ENCODE peak calls at places on chromosomes 3 and 15, in six cellular contexts. D, N, U, I, O and X are unnamed samples.

GRCh38 chr3:12984023-12984823 is 89.0 kb downstream of the IQSEC1 start:
- DNase-seq in D (peak), U (peak), O (peak), N (peak), I (no peak), X (peak)

GRCh38 chr15:89139613-89140499 is 51.6 kb downstream of the ABHD2 start:
- DNase-seq in U (no peak), I (no peak), O (no peak), N (no peak), D (no peak), X (no peak)

GRCh38 chr15:78148392-78149067 is 632 bp upstream of the IDH3A start:
- DNase-seq in U (no peak), O (no peak), I (no peak), D (no peak), N (no peak), X (no peak)

GRCh38 chr3:133583396-133583795 is 9.9 kb downstream of the CDV3 start:
- DNase-seq in O (no peak), N (no peak), I (no peak), U (no peak), D (no peak), X (no peak)

GRCh38 chr3:9098716-9099675 is 135.7 kb upstream of the RAD18 start:
- DNase-seq in N (no peak), O (no peak), I (no peak), U (no peak), D (peak), X (no peak)

GRCh38 chr15:100332231-100332630 is 9.5 kb downstream of the ADAMTS17 start:
- DNase-seq in U (no peak), O (no peak), D (no peak), I (peak), N (no peak), X (no peak)

GRCh38 chr3:59052803-59053411 is 3.1 kb upstream of the CFAP20DC start:
- DNase-seq in O (no peak), D (no peak), U (no peak), I (no peak), N (peak), X (peak)

GRCh38 chr3:14248849-14249523 is 70.4 kb downstream of the LSM3 start:
- DNase-seq in D (no peak), O (no peak), U (no peak), I (no peak), N (no peak), X (no peak)

GRCh38 chr3:122679467-122680291 is 960 bp upstream of the PARP14 start:
- DNase-seq in U (no peak), O (no peak), I (no peak), D (peak), N (peak), X (peak)

GRCh38 chr15:69973102-69973714 is 124.5 kb downstream of the TLE3 start:
- DNase-seq in O (no peak), N (peak), I (no peak), D (no peak), U (peak), X (peak)

GRCh38 chr3:43893721-43894120 is 203.0 kb downstream of the ABHD5 start:
- DNase-seq in I (no peak), O (no peak), U (no peak), N (no peak), D (no peak), X (no peak)

GRCh38 chr3:28915711-28916481 is 365.0 kb upstream of the RBMS3 start:
- DNase-seq in O (no peak), D (no peak), N (peak), U (no peak), I (no peak), X (peak)

GRCh38 chr15:73972984-73973682 is 19.0 kb downstream of the STOML1 start:
- DNase-seq in I (no peak), O (peak), U (peak), D (peak), N (peak), X (peak)

GRCh38 chr3:128585974-128586373 is 64.6 kb downstream of the RPN1 start:
- DNase-seq in O (no peak), D (no peak), N (no peak), I (no peak), U (no peak), X (peak)

GRCh38 chr15:71807691-71808091 is 2.7 kb upstream of the NR2E3 start:
- DNase-seq in O (no peak), D (no peak), U (no peak), I (no peak), N (no peak), X (no peak)

GRCh38 chr15:59313703-59314332 is 58.9 kb downstream of the MYO1E start:
- DNase-seq in D (no peak), O (no peak), N (peak), U (no peak), I (no peak), X (peak)

GRCh38 chr3:44685128-44685800 is 27.2 kb upstream of the ZNF502 start:
- DNase-seq in D (peak), O (no peak), I (peak), U (peak), N (peak), X (no peak)